ENCODE peak calls at places on chromosomes 5 and 9, in six cellular contexts. One of them, this sample, is unnamed.

GRCh38 chr5:58773744-58774441 is 191.0 kb downstream of the RAB3C start:
- DNase-seq in K562: no peak
- DNase-seq in heart right ventricle: peak; percentile 14
- DNase-seq in neural progenitor cell: no peak
- DNase-seq in fibroblast of lung: no peak
- DNase-seq in psoas muscle: no peak
- DNase-seq in this sample: peak; percentile 68

GRCh38 chr5:143404416-143405062 is 1.1 kb upstream of the NR3C1 start:
- DNase-seq in K562: peak; percentile 77
- DNase-seq in heart right ventricle: peak; percentile 87
- DNase-seq in neural progenitor cell: peak; percentile 41
- DNase-seq in fibroblast of lung: peak; percentile 97
- DNase-seq in psoas muscle: peak; percentile 85
- DNase-seq in this sample: peak; percentile 17

GRCh38 chr5:112232651-112233050 is 186.4 kb downstream of the EPB41L4A start:
- DNase-seq in K562: no peak
- DNase-seq in heart right ventricle: no peak
- DNase-seq in neural progenitor cell: no peak
- DNase-seq in fibroblast of lung: no peak
- DNase-seq in psoas muscle: no peak
- DNase-seq in this sample: no peak

GRCh38 chr9:125432715-125433385 is 171.2 kb downstream of the GAPVD1 start:
- DNase-seq in K562: no peak
- DNase-seq in heart right ventricle: no peak
- DNase-seq in neural progenitor cell: no peak
- DNase-seq in fibroblast of lung: no peak
- DNase-seq in psoas muscle: no peak
- DNase-seq in this sample: no peak

GRCh38 chr9:125971895-125972729 is 224.9 kb downstream of the PBX3 start:
- DNase-seq in K562: no peak
- DNase-seq in heart right ventricle: no peak
- DNase-seq in neural progenitor cell: no peak
- DNase-seq in fibroblast of lung: no peak
- DNase-seq in psoas muscle: no peak
- DNase-seq in this sample: no peak

GRCh38 chr5:42950091-42950465 is 90.0 kb downstream of the ANXA2R start:
- DNase-seq in K562: no peak
- DNase-seq in heart right ventricle: no peak
- DNase-seq in neural progenitor cell: no peak
- DNase-seq in fibroblast of lung: no peak
- DNase-seq in psoas muscle: no peak
- DNase-seq in this sample: no peak

GRCh38 chr5:160434022-160434531 is 12.4 kb downstream of the PTTG1 start:
- DNase-seq in K562: no peak
- DNase-seq in heart right ventricle: no peak
- DNase-seq in neural progenitor cell: peak; percentile 79
- DNase-seq in fibroblast of lung: no peak
- DNase-seq in psoas muscle: no peak
- DNase-seq in this sample: peak; percentile 58

GRCh38 chr5:148928141-148928540 is 101.7 kb downstream of the ADRB2 start:
- DNase-seq in K562: no peak
- DNase-seq in heart right ventricle: no peak
- DNase-seq in neural progenitor cell: no peak
- DNase-seq in fibroblast of lung: no peak
- DNase-seq in psoas muscle: no peak
- DNase-seq in this sample: no peak

GRCh38 chr5:137370511-137371071 is 128.5 kb downstream of the SPOCK1 start:
- DNase-seq in K562: no peak
- DNase-seq in heart right ventricle: no peak
- DNase-seq in neural progenitor cell: no peak
- DNase-seq in fibroblast of lung: no peak
- DNase-seq in psoas muscle: no peak
- DNase-seq in this sample: no peak

GRCh38 chr9:135410421-135410820 is 69.2 kb upstream of the PPP1R26 start:
- DNase-seq in K562: no peak
- DNase-seq in heart right ventricle: no peak
- DNase-seq in neural progenitor cell: no peak
- DNase-seq in fibroblast of lung: no peak
- DNase-seq in psoas muscle: no peak
- DNase-seq in this sample: no peak

GRCh38 chr5:154971501-154971900 is 30.6 kb downstream of the MRPL22 start:
- DNase-seq in K562: no peak
- DNase-seq in heart right ventricle: no peak
- DNase-seq in neural progenitor cell: no peak
- DNase-seq in fibroblast of lung: no peak
- DNase-seq in psoas muscle: no peak
- DNase-seq in this sample: no peak

GRCh38 chr9:114811969-114812636 is 6.3 kb upstream of the TNFSF15 start:
- DNase-seq in K562: no peak
- DNase-seq in heart right ventricle: no peak
- DNase-seq in neural progenitor cell: no peak
- DNase-seq in fibroblast of lung: no peak
- DNase-seq in psoas muscle: no peak
- DNase-seq in this sample: no peak

GRCh38 chr9:71858102-71858798 is 52.7 kb downstream of the ABHD17B start:
- DNase-seq in K562: no peak
- DNase-seq in heart right ventricle: no peak
- DNase-seq in neural progenitor cell: no peak
- DNase-seq in fibroblast of lung: no peak
- DNase-seq in psoas muscle: no peak
- DNase-seq in this sample: no peak

GRCh38 chr5:181188700-181189362 is 16.2 kb downstream of the TRIM7 start:
- DNase-seq in K562: peak; percentile 37
- DNase-seq in heart right ventricle: peak; percentile 81
- DNase-seq in neural progenitor cell: peak; percentile 86
- DNase-seq in fibroblast of lung: peak; percentile 81
- DNase-seq in psoas muscle: peak; percentile 57
- DNase-seq in this sample: peak; percentile 72

GRCh38 chr9:109520475-109521132 is 22.5 kb upstream of the PTPN3 start:
- DNase-seq in K562: peak; percentile 64
- DNase-seq in heart right ventricle: peak; percentile 65
- DNase-seq in neural progenitor cell: peak; percentile 85
- DNase-seq in fibroblast of lung: peak; percentile 76
- DNase-seq in psoas muscle: no peak
- DNase-seq in this sample: peak; percentile 59

GRCh38 chr5:150625164-150625535 is 15.3 kb upstream of the SYNPO start:
- DNase-seq in K562: no peak
- DNase-seq in heart right ventricle: peak; percentile 56
- DNase-seq in neural progenitor cell: no peak
- DNase-seq in fibroblast of lung: no peak
- DNase-seq in psoas muscle: peak; percentile 76
- DNase-seq in this sample: no peak

GRCh38 chr5:20469792-20470191 is 481.8 kb upstream of the CDH18 start:
- DNase-seq in K562: no peak
- DNase-seq in heart right ventricle: no peak
- DNase-seq in neural progenitor cell: no peak
- DNase-seq in fibroblast of lung: no peak
- DNase-seq in psoas muscle: no peak
- DNase-seq in this sample: no peak

GRCh38 chr5:64767959-64768357 is 533 bp downstream of the SREK1IP1 start:
- DNase-seq in K562: peak; percentile 13
- DNase-seq in heart right ventricle: no peak
- DNase-seq in neural progenitor cell: peak; percentile 32
- DNase-seq in fibroblast of lung: peak; percentile 59
- DNase-seq in psoas muscle: no peak
- DNase-seq in this sample: no peak

GRCh38 chr9:110078626-110079025 is 129.3 kb downstream of the C9orf152 start:
- DNase-seq in K562: no peak
- DNase-seq in heart right ventricle: no peak
- DNase-seq in neural progenitor cell: no peak
- DNase-seq in fibroblast of lung: no peak
- DNase-seq in psoas muscle: no peak
- DNase-seq in this sample: no peak

GRCh38 chr5:55734658-55735057 is 3.2 kb upstream of the DDX4 start:
- DNase-seq in K562: no peak
- DNase-seq in heart right ventricle: no peak
- DNase-seq in neural progenitor cell: no peak
- DNase-seq in fibroblast of lung: no peak
- DNase-seq in psoas muscle: no peak
- DNase-seq in this sample: no peak

GRCh38 chr9:2012347-2012746 is 2.8 kb upstream of the SMARCA2 start:
- DNase-seq in K562: no peak
- DNase-seq in heart right ventricle: no peak
- DNase-seq in neural progenitor cell: no peak
- DNase-seq in fibroblast of lung: no peak
- DNase-seq in psoas muscle: no peak
- DNase-seq in this sample: no peak

GRCh38 chr9:116937361-116937760 is 250.3 kb downstream of the TRIM32 start:
- DNase-seq in K562: no peak
- DNase-seq in heart right ventricle: no peak
- DNase-seq in neural progenitor cell: no peak
- DNase-seq in fibroblast of lung: no peak
- DNase-seq in psoas muscle: no peak
- DNase-seq in this sample: no peak

GRCh38 chr5:150487199-150488061 is 20.5 kb upstream of the NDST1 start:
- DNase-seq in K562: peak; percentile 40
- DNase-seq in heart right ventricle: peak; percentile 51
- DNase-seq in neural progenitor cell: no peak
- DNase-seq in fibroblast of lung: peak; percentile 49
- DNase-seq in psoas muscle: peak; percentile 49
- DNase-seq in this sample: peak; percentile 49

GRCh38 chr5:142783601-142784291 is 13.6 kb downstream of the ARHGAP26 start:
- DNase-seq in K562: no peak
- DNase-seq in heart right ventricle: peak; percentile 56
- DNase-seq in neural progenitor cell: peak; percentile 43
- DNase-seq in fibroblast of lung: no peak
- DNase-seq in psoas muscle: peak; percentile 32
- DNase-seq in this sample: peak; percentile 40

GRCh38 chr9:108934323-108934885 is at the start of gene ABITRAM:
- DNase-seq in K562: peak; percentile 96
- DNase-seq in heart right ventricle: peak; percentile 53
- DNase-seq in neural progenitor cell: peak; percentile 96
- DNase-seq in fibroblast of lung: peak; percentile 86
- DNase-seq in psoas muscle: peak; percentile 76
- DNase-seq in this sample: peak; percentile 83

GRCh38 chr9:71042448-71042847 is 79.0 kb downstream of the TRPM3 start:
- DNase-seq in K562: no peak
- DNase-seq in heart right ventricle: no peak
- DNase-seq in neural progenitor cell: no peak
- DNase-seq in fibroblast of lung: no peak
- DNase-seq in psoas muscle: no peak
- DNase-seq in this sample: no peak

GRCh38 chr9:83007521-83008300 is 55.2 kb downstream of the RASEF start:
- DNase-seq in K562: no peak
- DNase-seq in heart right ventricle: no peak
- DNase-seq in neural progenitor cell: no peak
- DNase-seq in fibroblast of lung: no peak
- DNase-seq in psoas muscle: no peak
- DNase-seq in this sample: no peak

GRCh38 chr5:31270396-31270795 is 76.9 kb downstream of the CDH6 start:
- DNase-seq in K562: peak; percentile 39
- DNase-seq in heart right ventricle: no peak
- DNase-seq in neural progenitor cell: peak; percentile 50
- DNase-seq in fibroblast of lung: peak; percentile 8
- DNase-seq in psoas muscle: no peak
- DNase-seq in this sample: peak; percentile 22

GRCh38 chr9:134614256-134614655 is 27.3 kb upstream of the COL5A1 start:
- DNase-seq in K562: no peak
- DNase-seq in heart right ventricle: no peak
- DNase-seq in neural progenitor cell: no peak
- DNase-seq in fibroblast of lung: peak; percentile 20
- DNase-seq in psoas muscle: no peak
- DNase-seq in this sample: no peak

GRCh38 chr5:178201927-178202235 is 2.5 kb upstream of the HNRNPAB start:
- DNase-seq in K562: no peak
- DNase-seq in heart right ventricle: no peak
- DNase-seq in neural progenitor cell: no peak
- DNase-seq in fibroblast of lung: no peak
- DNase-seq in psoas muscle: no peak
- DNase-seq in this sample: no peak

GRCh38 chr9:136403915-136404800 is 4.2 kb upstream of the SNAPC4 start:
- DNase-seq in K562: no peak
- DNase-seq in heart right ventricle: no peak
- DNase-seq in neural progenitor cell: no peak
- DNase-seq in fibroblast of lung: no peak
- DNase-seq in psoas muscle: no peak
- DNase-seq in this sample: no peak

GRCh38 chr9:37407468-37407867 is 15.0 kb upstream of the GRHPR start:
- DNase-seq in K562: no peak
- DNase-seq in heart right ventricle: no peak
- DNase-seq in neural progenitor cell: no peak
- DNase-seq in fibroblast of lung: no peak
- DNase-seq in psoas muscle: no peak
- DNase-seq in this sample: no peak
- TF ChIP-seq CTCF in K562: peak; percentile 23
- TF ChIP-seq CTCF in heart right ventricle: no peak
- TF ChIP-seq CTCF in neural progenitor cell: peak; percentile 35
- TF ChIP-seq CTCF in fibroblast of lung: no peak
- TF ChIP-seq CTCF in psoas muscle: no peak
- TF ChIP-seq CTCF in this sample: peak; percentile 43

DNA sequence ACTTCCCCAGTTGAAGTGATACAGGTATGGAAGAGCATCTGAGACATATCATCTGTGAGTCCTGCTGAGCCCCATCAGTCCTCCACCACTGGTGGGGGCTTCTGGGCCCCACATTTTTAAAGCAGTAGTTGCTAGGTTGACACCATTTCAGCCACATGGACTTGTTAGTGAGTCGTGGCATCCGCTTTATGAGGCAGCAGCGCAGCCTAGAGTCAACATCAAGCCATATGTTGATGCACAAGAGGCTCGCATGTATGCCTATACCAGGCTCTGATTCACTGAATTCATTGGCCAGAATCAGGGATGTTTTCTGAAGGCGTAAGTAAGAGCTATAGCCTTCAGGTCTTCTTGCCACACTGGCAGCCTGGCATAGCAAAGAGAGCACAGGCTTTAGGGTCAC is 26.8 kb downstream of the ZNF346 start:
- DNase-seq in K562: no peak
- DNase-seq in heart right ventricle: no peak
- DNase-seq in neural progenitor cell: no peak
- DNase-seq in fibroblast of lung: no peak
- DNase-seq in psoas muscle: no peak
- DNase-seq in this sample: no peak
- H3K36me3 ChIP-seq in K562: peaks cover 76% of the 10 kb centered on the region
- H3K36me3 ChIP-seq in heart right ventricle: peaks cover 100% of the 10 kb centered on the region
- H3K36me3 ChIP-seq in neural progenitor cell: peaks cover 9% of the 10 kb centered on the region
- H3K36me3 ChIP-seq in fibroblast of lung: peaks cover 4% of the 10 kb centered on the region
- H3K36me3 ChIP-seq in psoas muscle: peaks cover 15% of the 10 kb centered on the region
- H3K36me3 ChIP-seq in this sample: peaks cover 47% of the 10 kb centered on the region

DNA sequence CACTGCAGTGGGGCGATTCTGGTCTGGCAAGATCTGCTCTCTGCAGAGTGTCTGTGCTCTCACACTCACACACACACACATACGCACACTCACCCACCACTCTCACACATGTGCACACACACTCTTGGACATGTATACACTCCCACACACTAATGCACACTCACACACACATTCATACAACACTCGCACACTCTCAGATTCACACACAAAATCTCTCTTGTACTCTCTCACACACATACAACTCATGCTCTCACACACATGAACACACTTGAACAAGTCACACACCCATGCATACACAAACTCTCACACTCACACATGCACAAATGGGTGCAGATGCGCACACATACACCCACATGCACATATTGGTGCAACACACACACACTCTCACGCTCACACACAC is 31.7 kb downstream of the TMEM174 start:
- DNase-seq in K562: no peak
- DNase-seq in heart right ventricle: no peak
- DNase-seq in neural progenitor cell: no peak
- DNase-seq in fibroblast of lung: no peak
- DNase-seq in psoas muscle: no peak
- DNase-seq in this sample: no peak
- H3K4me1 ChIP-seq in K562: no peaks in the 10 kb centered on the region
- H3K4me1 ChIP-seq in heart right ventricle: peaks cover 4% of the 10 kb centered on the region
- H3K4me1 ChIP-seq in neural progenitor cell: no peaks in the 10 kb centered on the region
- H3K4me1 ChIP-seq in fibroblast of lung: no peaks in the 10 kb centered on the region
- H3K4me1 ChIP-seq in psoas muscle: no peaks in the 10 kb centered on the region
- H3K4me1 ChIP-seq in this sample: peaks cover 3% of the 10 kb centered on the region

GRCh38 chr5:5386329-5386728 is 36.1 kb upstream of the ICE1 start:
- DNase-seq in K562: no peak
- DNase-seq in heart right ventricle: no peak
- DNase-seq in neural progenitor cell: no peak
- DNase-seq in fibroblast of lung: no peak
- DNase-seq in psoas muscle: no peak
- DNase-seq in this sample: no peak
- TF ChIP-seq CTCF in K562: no peak
- TF ChIP-seq CTCF in heart right ventricle: no peak
- TF ChIP-seq CTCF in neural progenitor cell: no peak
- TF ChIP-seq CTCF in fibroblast of lung: no peak
- TF ChIP-seq CTCF in psoas muscle: no peak
- TF ChIP-seq CTCF in this sample: no peak